ENCODE peak calls at places on chromosome 21, in five cellular contexts. R is heart right ventricle, D is WERI-Rb-1, A is aorta, J is PC-3. E is an unnamed sample.

GRCh38 chr21:34123609-34124008 is 50.2 kb downstream of the MRPS6 start:
- DNase-seq in J (no peak), A (no peak), R (no peak), D (no peak), E (no peak)

GRCh38 chr21:16568661-16569060 is 838.9 kb downstream of the USP25 start:
- DNase-seq in D (no peak), J (no peak), A (no peak), R (no peak), E (no peak)

GRCh38 chr21:42319368-42319767 is 4.2 kb upstream of the TFF3 start:
- DNase-seq in A (no peak), J (no peak), R (no peak), D (no peak), E (no peak)

GRCh38 chr21:31484219-31484618 is 140.2 kb upstream of the TIAM1 start:
- DNase-seq in D (no peak), A (no peak), R (no peak), J (no peak), E (no peak)

GRCh38 chr21:38625000-38625399 is 126.7 kb upstream of the ERG start:
- DNase-seq in R (no peak), D (no peak), A (no peak), J (no peak), E (no peak)

GRCh38 chr21:24290151-24290833 is 1317.0 kb downstream of the MRPL39 start:
- DNase-seq in D (no peak), R (no peak), A (no peak), J (no peak), E (no peak)

GRCh38 chr21:39788383-39788782 is 43.4 kb downstream of the IGSF5 start:
- DNase-seq in R (peak), A (peak), D (peak), J (peak), E (peak)

GRCh38 chr21:41759926-41760325 is 6.9 kb downstream of the RIPK4 start:
- DNase-seq in R (no peak), J (peak), A (peak), D (no peak), E (no peak)

GRCh38 chr21:34181418-34181817 is 108.0 kb downstream of the MRPS6 start:
- DNase-seq in A (no peak), R (no peak), D (no peak), J (no peak), E (no peak)

GRCh38 chr21:33980276-33980916 is 64.8 kb upstream of the ATP5PO start:
- DNase-seq in J (peak), A (no peak), D (no peak), R (no peak), E (peak)

GRCh38 chr21:15549671-15550070 is 180.1 kb upstream of the USP25 start:
- DNase-seq in D (no peak), A (no peak), J (peak), R (no peak), E (peak)

GRCh38 chr21:31354604-31355443 is 10.8 kb upstream of the TIAM1 start:
- DNase-seq in R (no peak), D (no peak), J (peak), A (no peak), E (no peak)

GRCh38 chr21:23949493-23949892 is 1657.8 kb downstream of the MRPL39 start:
- DNase-seq in R (no peak), A (no peak), D (no peak), J (no peak), E (no peak)

GRCh38 chr21:26952274-26953066 is 14.4 kb downstream of the ADAMTS5 start:
- DNase-seq in D (no peak), A (no peak), R (no peak), J (no peak), E (no peak)

GRCh38 chr21:27143476-27143875 is 176.6 kb upstream of the ADAMTS5 start:
- DNase-seq in D (no peak), A (peak), R (no peak), J (no peak), E (no peak)

GRCh38 chr21:32143222-32143939 is 135.5 kb downstream of the MIS18A start:
- DNase-seq in R (peak), J (no peak), D (no peak), A (no peak), E (peak)

GRCh38 chr21:33256019-33256418 is 10.1 kb upstream of the IL10RB start:
- DNase-seq in J (peak), A (no peak), D (no peak), R (no peak), E (no peak)

GRCh38 chr21:14382486-14382834 is 486 bp downstream of the HSPA13 start:
- DNase-seq in D (no peak), A (peak), J (peak), R (peak), E (no peak)

GRCh38 chr21:14533555-14534400 is 12.3 kb downstream of the SAMSN1 start:
- DNase-seq in R (no peak), D (no peak), J (peak), A (no peak), E (no peak)

GRCh38 chr21:39504230-39504629 is 52.5 kb downstream of the SH3BGR start:
- DNase-seq in J (no peak), D (no peak), R (no peak), A (no peak), E (no peak)

GRCh38 chr21:16079830-16080229 is 350.0 kb downstream of the USP25 start:
- DNase-seq in D (no peak), A (no peak), J (peak), R (no peak), E (no peak)

GRCh38 chr21:32256873-32257620 is 21.8 kb downstream of the MIS18A start:
- DNase-seq in A (peak), D (no peak), R (peak), J (peak), E (peak)

GRCh38 chr21:38660333-38661295 is 145.1 kb upstream of the ETS2 start:
- DNase-seq in D (peak), J (no peak), R (peak), A (peak), E (peak)

GRCh38 chr21:16193758-16194606 is 464.2 kb downstream of the USP25 start:
- DNase-seq in A (no peak), D (peak), R (peak), J (peak), E (peak)

GRCh38 chr21:33801424-33802405 is 113.9 kb downstream of the ATP5PO start:
- DNase-seq in D (no peak), J (peak), A (no peak), R (no peak), E (peak)

GRCh38 chr21:42109473-42109872 is 38.4 kb downstream of the UMODL1 start:
- DNase-seq in A (no peak), R (no peak), D (no peak), J (no peak), E (no peak)

GRCh38 chr21:42082501-42083360 is 11.6 kb downstream of the UMODL1 start:
- DNase-seq in R (no peak), A (peak), D (no peak), J (no peak), E (no peak)

GRCh38 chr21:39908265-39908923 is 41.2 kb downstream of the PCP4 start:
- DNase-seq in A (no peak), J (no peak), R (no peak), D (no peak), E (peak)

GRCh38 chr21:35201288-35201687 is 152.2 kb upstream of the RUNX1 start:
- DNase-seq in A (no peak), J (no peak), D (no peak), R (no peak), E (no peak)

GRCh38 chr21:35197191-35197590 is 148.1 kb upstream of the RUNX1 start:
- DNase-seq in R (no peak), A (no peak), J (peak), D (no peak), E (no peak)

GRCh38 chr21:35198004-35198403 is 148.9 kb upstream of the RUNX1 start:
- DNase-seq in J (peak), R (peak), A (no peak), D (no peak), E (no peak)

GRCh38 chr21:35199733-35200015 is 150.6 kb upstream of the RUNX1 start:
- DNase-seq in R (no peak), J (peak), D (no peak), A (no peak), E (no peak)

DNA sequence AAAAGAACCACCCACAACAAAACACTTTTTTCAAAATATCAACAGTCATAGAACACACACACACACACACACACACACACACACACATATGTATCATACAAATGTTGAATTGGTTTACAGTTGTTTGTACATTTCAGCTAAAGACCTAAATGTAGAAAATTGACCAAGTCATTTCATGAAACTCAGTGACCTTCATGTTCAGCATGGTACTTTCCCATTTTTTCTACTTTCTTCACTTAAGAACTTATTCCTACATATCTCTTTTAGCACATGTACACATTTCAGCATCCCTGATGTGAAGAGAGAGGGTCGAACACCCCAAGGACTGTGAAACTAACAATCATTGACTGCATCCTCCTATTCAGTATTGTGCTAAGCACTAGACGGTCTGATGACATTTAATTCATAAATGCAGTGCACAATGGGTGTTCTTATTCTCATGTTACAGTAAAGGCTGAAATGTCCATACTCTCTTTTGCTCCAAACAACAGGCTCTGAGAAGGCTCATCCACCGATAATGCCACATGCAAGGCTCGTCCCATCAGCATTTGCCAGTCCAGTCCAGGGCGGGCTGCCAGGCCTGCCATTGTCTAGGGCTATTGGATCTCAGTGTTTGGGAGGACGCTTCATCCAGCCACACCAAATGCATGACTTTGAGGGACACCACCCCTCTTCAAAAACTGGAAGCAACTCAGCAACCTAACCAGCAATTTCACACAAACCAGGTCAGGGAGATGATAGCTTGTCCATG is 150.1 kb upstream of the RUNX1 start:
- DNase-seq in A (no peak), D (no peak), R (no peak), J (no peak), E (no peak)
- H3K27ac ChIP-seq in A (no peak), D (no peak), R (no peak), J (peak), E (no peak)

DNA sequence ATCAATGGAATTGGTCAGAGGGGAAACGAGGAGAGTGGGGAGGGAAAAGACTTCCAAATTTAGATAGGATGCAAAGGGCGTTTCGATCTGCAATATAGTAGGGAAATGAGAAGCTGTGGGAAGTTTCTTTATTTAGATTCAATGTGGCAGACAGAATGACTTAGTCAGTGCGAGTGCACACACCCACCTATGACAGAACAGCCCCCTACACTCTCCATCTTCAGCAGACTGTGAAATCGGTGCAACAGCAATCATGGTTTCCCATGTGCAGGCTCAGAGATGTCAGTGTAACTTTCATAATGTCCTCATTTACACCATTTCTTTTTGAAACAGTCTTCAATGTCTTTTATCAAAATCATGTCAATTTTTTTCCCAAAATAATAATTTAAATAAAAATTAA is 46.0 kb downstream of the DIP2A start:
- DNase-seq in D (no peak), J (no peak), R (no peak), A (no peak), E (no peak)
- H3K27ac ChIP-seq in D (no peak), J (no peak), R (no peak), A (no peak), E (no peak)

DNA sequence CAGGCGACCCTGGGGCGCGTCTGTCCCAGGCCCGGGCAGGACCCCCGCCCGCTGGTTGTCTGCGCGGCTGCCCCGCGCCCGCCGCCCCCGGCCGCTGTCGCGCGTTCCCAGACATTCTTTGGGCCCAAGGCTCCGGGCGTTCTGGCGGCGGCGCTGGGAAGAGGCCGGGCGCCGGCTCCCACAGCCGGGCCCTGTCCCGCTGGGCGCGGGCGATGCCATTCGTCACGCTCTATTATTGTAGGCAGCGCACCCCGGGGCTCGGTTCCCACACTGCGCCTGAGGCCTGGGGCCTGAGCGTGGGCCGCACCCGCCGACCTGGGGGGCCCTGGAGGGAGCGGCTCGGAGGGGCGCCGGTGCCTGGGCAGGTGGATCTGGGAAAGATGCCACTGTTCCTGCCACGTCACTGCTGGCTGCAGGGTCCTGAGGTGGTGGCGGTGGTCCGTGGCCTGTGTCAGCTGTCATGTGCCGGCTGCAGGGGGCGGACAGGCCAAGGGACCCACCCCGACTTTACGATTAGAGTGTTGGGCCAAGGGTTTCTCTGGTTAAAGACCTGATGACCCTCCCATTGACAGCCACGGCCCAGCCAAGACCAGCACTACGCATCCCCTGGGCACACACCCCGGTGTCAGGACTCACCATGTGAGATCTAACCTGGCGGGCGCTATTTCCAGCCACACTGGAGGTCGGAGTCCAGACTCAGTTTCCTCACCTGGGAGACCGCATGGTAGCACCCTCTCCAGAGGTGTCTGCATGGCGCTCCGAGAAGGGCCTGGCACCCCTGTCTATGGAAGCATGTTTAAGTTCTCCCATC is 55.1 kb upstream of the ADARB1 start:
- DNase-seq in J (no peak), R (no peak), A (peak), D (no peak), E (no peak)
- H3K27ac ChIP-seq in J (no peak), R (peak), A (peak), D (no peak), E (no peak)

GRCh38 chr21:17782051-17782450 is 37.1 kb downstream of the C21orf91 start:
- DNase-seq in R (no peak), J (no peak), D (no peak), A (no peak), E (no peak)
- H3K27ac ChIP-seq in R (no peak), J (no peak), D (no peak), A (no peak), E (no peak)

DNA sequence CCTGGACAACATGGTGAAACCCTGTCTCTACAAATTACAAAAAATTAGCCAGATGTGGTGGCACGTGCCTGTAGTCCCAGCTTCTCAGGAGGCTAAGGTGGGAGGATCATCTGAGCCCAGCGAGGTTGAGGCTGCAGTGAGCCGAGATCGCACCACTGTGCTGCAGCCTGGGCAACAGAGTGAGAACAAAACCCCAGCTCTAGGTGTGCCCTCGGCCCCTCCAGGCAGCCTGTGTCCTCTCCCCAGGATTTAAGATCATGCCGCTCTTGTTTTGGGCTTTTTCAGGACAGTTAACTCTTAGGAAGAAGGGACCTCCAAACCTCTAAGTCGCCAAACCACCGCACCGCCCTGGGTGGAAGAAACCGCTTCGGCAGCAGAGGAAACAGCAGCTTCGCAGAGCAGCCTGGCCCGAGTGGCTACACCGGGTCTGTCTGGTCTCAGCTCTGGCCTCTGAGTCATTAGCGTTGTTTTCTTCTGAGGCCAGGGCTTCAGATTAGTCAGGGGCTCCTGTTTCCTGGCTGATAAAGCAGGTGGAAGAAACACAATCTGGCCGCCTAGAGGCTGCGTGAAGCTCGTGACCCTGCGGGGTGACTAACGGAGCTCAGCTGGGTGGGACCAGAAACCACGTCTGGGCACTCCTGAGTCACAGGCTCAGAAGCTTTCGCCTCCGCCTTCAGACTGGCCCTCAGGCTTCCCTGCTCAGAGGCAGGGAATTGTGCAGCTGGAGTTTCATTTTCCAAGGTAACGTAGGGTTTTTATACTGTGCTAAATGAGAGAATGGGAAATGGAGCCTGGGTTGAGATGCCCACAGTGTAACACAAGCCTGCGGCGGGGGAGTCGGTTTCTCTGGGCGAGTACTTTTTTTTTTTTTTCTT is 44.7 kb downstream of the CHAF1B start:
- DNase-seq in A (peak), R (peak), D (peak), J (peak), E (peak)
- H3K27ac ChIP-seq in A (no peak), R (peak), D (peak), J (peak), E (peak)

GRCh38 chr21:43329361-43330269 is 97.3 kb downstream of the SIK1 start:
- DNase-seq in A (no peak), J (no peak), D (no peak), R (no peak), E (no peak)

GRCh38 chr21:43331111-43331961 is 95.6 kb downstream of the SIK1 start:
- DNase-seq in J (no peak), D (no peak), A (no peak), R (no peak), E (no peak)

GRCh38 chr21:43328591-43329360 is 98.2 kb downstream of the SIK1 start:
- DNase-seq in R (no peak), J (no peak), D (no peak), A (no peak), E (no peak)

GRCh38 chr21:43331962-43332458 is 94.9 kb downstream of the SIK1 start:
- DNase-seq in D (no peak), A (no peak), J (peak), R (peak), E (no peak)

DNA sequence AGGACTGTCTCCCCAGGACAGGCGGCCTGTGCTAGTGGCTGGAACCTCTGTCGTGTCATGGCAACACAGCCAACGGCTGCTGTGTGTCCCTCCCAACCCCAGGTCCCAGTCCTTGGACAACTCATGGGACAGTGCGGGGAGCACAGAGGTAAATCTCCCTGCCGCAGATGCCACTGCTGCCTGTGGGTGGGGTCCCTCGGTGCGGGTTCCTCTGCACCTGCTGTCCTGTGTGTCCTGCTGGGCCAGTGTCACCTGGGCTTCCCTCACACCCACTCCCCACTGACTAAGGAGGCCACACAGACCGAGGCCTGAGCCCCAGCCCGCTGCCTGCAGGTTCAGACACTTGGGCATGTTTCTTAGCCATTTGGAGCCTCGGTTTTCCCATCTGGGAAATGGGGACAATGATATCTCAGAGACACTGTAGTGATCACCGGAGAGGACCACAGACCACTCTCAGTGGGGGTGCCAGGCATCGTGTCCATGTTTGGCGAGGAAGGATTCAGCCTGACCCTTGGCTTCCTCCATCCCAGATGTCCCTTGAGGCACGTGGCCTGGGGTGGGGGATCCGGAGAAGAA is 96.5 kb downstream of the SIK1 start:
- DNase-seq in J (no peak), D (no peak), R (no peak), A (no peak), E (no peak)
- H3K27ac ChIP-seq in J (no peak), D (no peak), R (no peak), A (no peak), E (no peak)

DNA sequence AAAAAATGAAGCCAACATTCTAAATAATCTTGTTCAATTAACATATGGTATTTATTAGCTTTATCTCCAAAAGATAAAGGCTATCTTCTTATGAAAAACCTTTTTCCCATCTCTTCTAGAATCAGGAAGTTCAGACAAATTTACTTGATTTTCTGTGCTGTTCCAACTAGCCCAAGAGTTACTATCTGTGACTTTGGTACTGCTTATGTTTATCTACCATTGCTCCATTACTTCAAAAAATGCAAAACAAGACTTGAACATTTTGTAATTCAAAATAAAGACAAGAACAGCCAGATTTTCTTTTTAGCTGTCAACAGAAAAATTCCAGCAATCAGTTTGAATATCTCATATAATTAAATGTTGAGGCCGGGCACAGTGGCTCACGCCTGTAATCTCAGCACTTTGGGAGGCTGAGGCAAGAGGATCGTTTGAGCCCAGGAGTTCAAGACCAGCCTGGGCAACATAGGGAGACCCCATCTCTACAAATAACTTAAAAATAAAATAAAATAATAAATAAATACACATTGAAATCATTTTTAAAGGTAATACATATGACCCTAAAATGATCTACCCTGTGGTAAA is 188.5 kb downstream of the LTN1 start:
- DNase-seq in D (no peak), J (no peak), R (no peak), A (no peak), E (no peak)
- H3K27ac ChIP-seq in D (no peak), J (no peak), R (no peak), A (peak), E (no peak)

GRCh38 chr21:21387891-21388290 is 389.7 kb downstream of the NCAM2 start:
- DNase-seq in A (no peak), R (no peak), J (no peak), D (no peak), E (no peak)
- H3K27ac ChIP-seq in A (no peak), R (no peak), J (no peak), D (no peak), E (no peak)